ENCODE peak calls at places on chromosomes 3 and 15, in six cellular contexts. One of them, this sample, is unnamed.
A peak's percentile ranks its signal among the peaks of the same experiment; 100 is the strongest.

GRCh38 chr3:111936191-111936841 is 42.5 kb upstream of the ABHD10 start:
- DNase-seq in endothelial cell: no peak
- DNase-seq in GOT3: no peak
- DNase-seq in HAP-1: no peak
- DNase-seq in A172: peak; percentile 94
- DNase-seq in dermis microvascular lymphatic vessel endothelial cell: peak; percentile 69
- DNase-seq in this sample: no peak

GRCh38 chr3:46337911-46338310 is 16.0 kb upstream of the CCR2 start:
- DNase-seq in A172: no peak
- DNase-seq in HAP-1: no peak
- DNase-seq in dermis microvascular lymphatic vessel endothelial cell: no peak
- DNase-seq in GOT3: no peak
- DNase-seq in endothelial cell: no peak
- DNase-seq in this sample: no peak

GRCh38 chr3:149448331-149448831 is 26.1 kb upstream of the TM4SF4 start:
- DNase-seq in dermis microvascular lymphatic vessel endothelial cell: peak; percentile 10
- DNase-seq in HAP-1: no peak
- DNase-seq in GOT3: no peak
- DNase-seq in A172: peak; percentile 58
- DNase-seq in endothelial cell: no peak
- DNase-seq in this sample: no peak

GRCh38 chr3:184360834-184361531 is 422 bp downstream of the CLCN2 start:
- DNase-seq in endothelial cell: no peak
- DNase-seq in HAP-1: no peak
- DNase-seq in A172: no peak
- DNase-seq in dermis microvascular lymphatic vessel endothelial cell: no peak
- DNase-seq in GOT3: no peak
- DNase-seq in this sample: no peak

GRCh38 chr15:77118787-77119410 is 48.0 kb upstream of the TSPAN3 start:
- DNase-seq in dermis microvascular lymphatic vessel endothelial cell: peak; percentile 79
- DNase-seq in endothelial cell: no peak
- DNase-seq in HAP-1: peak; percentile 66
- DNase-seq in A172: peak; percentile 65
- DNase-seq in GOT3: no peak
- DNase-seq in this sample: peak; percentile 67

GRCh38 chr3:38454884-38455638 is 1.4 kb downstream of the ACVR2B start:
- DNase-seq in HAP-1: peak; percentile 94
- DNase-seq in endothelial cell: peak; percentile 68
- DNase-seq in dermis microvascular lymphatic vessel endothelial cell: peak; percentile 71
- DNase-seq in GOT3: no peak
- DNase-seq in A172: no peak
- DNase-seq in this sample: peak; percentile 56

GRCh38 chr3:43180027-43180426 is 74.1 kb upstream of the POMGNT2 start:
- DNase-seq in dermis microvascular lymphatic vessel endothelial cell: peak; percentile 95
- DNase-seq in A172: peak; percentile 45
- DNase-seq in HAP-1: no peak
- DNase-seq in GOT3: no peak
- DNase-seq in endothelial cell: no peak
- DNase-seq in this sample: peak; percentile 64

GRCh38 chr15:95277266-95277665 is 1045.9 kb downstream of the MCTP2 start:
- DNase-seq in dermis microvascular lymphatic vessel endothelial cell: no peak
- DNase-seq in HAP-1: no peak
- DNase-seq in endothelial cell: no peak
- DNase-seq in A172: no peak
- DNase-seq in GOT3: no peak
- DNase-seq in this sample: no peak

GRCh38 chr15:98000249-98001203 is 40.0 kb downstream of the ARRDC4 start:
- DNase-seq in GOT3: no peak
- DNase-seq in dermis microvascular lymphatic vessel endothelial cell: no peak
- DNase-seq in A172: peak; percentile 55
- DNase-seq in endothelial cell: no peak
- DNase-seq in HAP-1: no peak
- DNase-seq in this sample: no peak

GRCh38 chr3:75001330-75001729 is 386.9 kb upstream of the CNTN3 start:
- DNase-seq in dermis microvascular lymphatic vessel endothelial cell: no peak
- DNase-seq in endothelial cell: no peak
- DNase-seq in A172: no peak
- DNase-seq in GOT3: no peak
- DNase-seq in HAP-1: no peak
- DNase-seq in this sample: no peak

GRCh38 chr15:71003314-71003713 is 110.7 kb downstream of the LRRC49 start:
- DNase-seq in GOT3: no peak
- DNase-seq in A172: peak; percentile 25
- DNase-seq in dermis microvascular lymphatic vessel endothelial cell: peak; percentile 30
- DNase-seq in endothelial cell: no peak
- DNase-seq in HAP-1: no peak
- DNase-seq in this sample: no peak

GRCh38 chr15:80934761-80935221 is 54.8 kb downstream of the MESD start:
- DNase-seq in endothelial cell: peak; percentile 15
- DNase-seq in dermis microvascular lymphatic vessel endothelial cell: peak; percentile 46
- DNase-seq in HAP-1: no peak
- DNase-seq in A172: peak; percentile 85
- DNase-seq in GOT3: peak; percentile 16
- DNase-seq in this sample: no peak

GRCh38 chr3:73029321-73029796 is 32.1 kb upstream of the EBLN2 start:
- DNase-seq in GOT3: peak; percentile 5
- DNase-seq in endothelial cell: no peak
- DNase-seq in dermis microvascular lymphatic vessel endothelial cell: peak; percentile 29
- DNase-seq in HAP-1: no peak
- DNase-seq in A172: peak; percentile 77
- DNase-seq in this sample: no peak

GRCh38 chr15:52663895-52664294 is 15.3 kb downstream of the ATOSA start:
- DNase-seq in dermis microvascular lymphatic vessel endothelial cell: no peak
- DNase-seq in endothelial cell: no peak
- DNase-seq in GOT3: no peak
- DNase-seq in A172: no peak
- DNase-seq in HAP-1: no peak
- DNase-seq in this sample: no peak